ENCODE peak calls at places on chromosomes 13 and 19, in ten cellular contexts. T, F, X, K, G, V, I, Y, R and A are unnamed samples.

GRCh38 chr13:59422646-59423045 is 741.1 kb downstream of the DIAPH3 start:
- DNase-seq in T (no peak), Y (no peak), X (no peak), F (no peak), K (no peak), G (no peak), R (no peak), V (no peak), I (peak), A (peak)

GRCh38 chr19:44111910-44112463 is 1.2 kb upstream of the ZNF225 start:
- DNase-seq in T (peak), Y (no peak), K (no peak), I (peak), X (peak), R (no peak), G (no peak), V (no peak), F (peak), A (peak)

GRCh38 chr13:104414771-104415170 is 1348.6 kb upstream of the SLC10A2 start:
- DNase-seq in G (no peak), V (no peak), I (no peak), X (no peak), K (no peak), Y (no peak), R (no peak), T (no peak), F (no peak), A (no peak)

GRCh38 chr13:67134322-67135129 is 95.6 kb downstream of the PCDH9 start:
- DNase-seq in T (no peak), G (no peak), X (no peak), V (no peak), R (no peak), F (no peak), I (no peak), K (no peak), Y (no peak), A (no peak)

GRCh38 chr13:21148557-21149258 is 27.6 kb downstream of the SKA3 start:
- DNase-seq in T (no peak), X (no peak), I (no peak), G (no peak), Y (no peak), F (no peak), V (no peak), R (no peak), K (no peak), A (peak)

GRCh38 chr19:29526730-29527499 is 1.1 kb downstream of the VSTM2B start:
- DNase-seq in I (peak), Y (no peak), X (peak), R (peak), T (peak), K (no peak), F (no peak), G (no peak), V (no peak), A (peak)

GRCh38 chr19:35220315-35220921 is 8.1 kb downstream of the FAM187B start:
- DNase-seq in Y (no peak), R (no peak), I (no peak), V (no peak), F (no peak), K (no peak), G (no peak), T (no peak), X (no peak), A (peak)

GRCh38 chr13:109773276-109773675 is 13.1 kb downstream of the IRS2 start:
- DNase-seq in Y (no peak), R (no peak), G (no peak), K (no peak), F (no peak), V (no peak), T (no peak), X (no peak), I (no peak), A (no peak)